ENCODE peak calls at places on chromosome 5, in five cellular contexts. One of them, this sample, is unnamed.

GRCh38 chr5:82991678-82992323 is 85.4 kb downstream of the TMEM167A start:
- DNase-seq in PC-3: peak; percentile 91
- DNase-seq in neural progenitor cell: no peak
- DNase-seq in GM23338: no peak
- DNase-seq in hepatocyte: no peak
- DNase-seq in this sample: no peak

GRCh38 chr5:132238169-132238744 is 10.6 kb upstream of the P4HA2 start:
- DNase-seq in PC-3: peak; percentile 66
- DNase-seq in neural progenitor cell: peak; percentile 70
- DNase-seq in GM23338: peak; percentile 92
- DNase-seq in hepatocyte: peak; percentile 82
- DNase-seq in this sample: peak; percentile 74

GRCh38 chr5:54673523-54674225 is 156.1 kb downstream of the SNX18 start:
- DNase-seq in PC-3: no peak
- DNase-seq in neural progenitor cell: no peak
- DNase-seq in GM23338: no peak
- DNase-seq in hepatocyte: no peak
- DNase-seq in this sample: no peak

GRCh38 chr5:75670571-75670970 is 46.7 kb downstream of the POC5 start:
- DNase-seq in PC-3: no peak
- DNase-seq in neural progenitor cell: no peak
- DNase-seq in GM23338: no peak
- DNase-seq in hepatocyte: peak; percentile 36
- DNase-seq in this sample: no peak

GRCh38 chr5:30197662-30198061 is 995.8 kb upstream of the CDH6 start:
- DNase-seq in PC-3: no peak
- DNase-seq in neural progenitor cell: no peak
- DNase-seq in GM23338: no peak
- DNase-seq in hepatocyte: no peak
- DNase-seq in this sample: no peak

GRCh38 chr5:61599370-61600140 is 267.5 kb downstream of the ZSWIM6 start:
- DNase-seq in PC-3: peak; percentile 71
- DNase-seq in neural progenitor cell: no peak
- DNase-seq in GM23338: no peak
- DNase-seq in hepatocyte: peak; percentile 47
- DNase-seq in this sample: peak; percentile 24

GRCh38 chr5:150209020-150209635 is 19.3 kb downstream of the SLC6A7 start:
- DNase-seq in PC-3: peak; percentile 77
- DNase-seq in neural progenitor cell: peak; percentile 39
- DNase-seq in GM23338: no peak
- DNase-seq in hepatocyte: no peak
- DNase-seq in this sample: peak; percentile 64

GRCh38 chr5:134511796-134512660 is 13.4 kb upstream of the JADE2 start:
- DNase-seq in PC-3: peak; percentile 53
- DNase-seq in neural progenitor cell: peak; percentile 26
- DNase-seq in GM23338: peak; percentile 87
- DNase-seq in hepatocyte: peak; percentile 83
- DNase-seq in this sample: peak; percentile 71

GRCh38 chr5:141494761-141495455 is 6.0 kb downstream of the PCDHGC5 start:
- DNase-seq in PC-3: no peak
- DNase-seq in neural progenitor cell: peak; percentile 64
- DNase-seq in GM23338: peak; percentile 62
- DNase-seq in hepatocyte: no peak
- DNase-seq in this sample: no peak
- H3K4me1 ChIP-seq in PC-3: no peaks in the 10 kb centered on the region
- H3K4me1 ChIP-seq in neural progenitor cell: peaks cover 34% of the 10 kb centered on the region
- H3K4me1 ChIP-seq in GM23338: peaks cover 39% of the 10 kb centered on the region
- H3K4me1 ChIP-seq in hepatocyte: peaks cover 19% of the 10 kb centered on the region
- H3K4me1 ChIP-seq in this sample: peaks cover 16% of the 10 kb centered on the region

GRCh38 chr5:33370135-33370472 is 70.7 kb upstream of the TARS1 start:
- DNase-seq in PC-3: peak; percentile 82
- DNase-seq in neural progenitor cell: no peak
- DNase-seq in GM23338: no peak
- DNase-seq in hepatocyte: no peak
- DNase-seq in this sample: peak; percentile 84
- TF ChIP-seq EZH2phosphoT487 in PC-3: no peak
- TF ChIP-seq EZH2phosphoT487 in neural progenitor cell: no peak
- TF ChIP-seq EZH2phosphoT487 in GM23338: no peak
- TF ChIP-seq EZH2phosphoT487 in hepatocyte: no peak
- TF ChIP-seq EZH2phosphoT487 in this sample: no peak

DNA sequence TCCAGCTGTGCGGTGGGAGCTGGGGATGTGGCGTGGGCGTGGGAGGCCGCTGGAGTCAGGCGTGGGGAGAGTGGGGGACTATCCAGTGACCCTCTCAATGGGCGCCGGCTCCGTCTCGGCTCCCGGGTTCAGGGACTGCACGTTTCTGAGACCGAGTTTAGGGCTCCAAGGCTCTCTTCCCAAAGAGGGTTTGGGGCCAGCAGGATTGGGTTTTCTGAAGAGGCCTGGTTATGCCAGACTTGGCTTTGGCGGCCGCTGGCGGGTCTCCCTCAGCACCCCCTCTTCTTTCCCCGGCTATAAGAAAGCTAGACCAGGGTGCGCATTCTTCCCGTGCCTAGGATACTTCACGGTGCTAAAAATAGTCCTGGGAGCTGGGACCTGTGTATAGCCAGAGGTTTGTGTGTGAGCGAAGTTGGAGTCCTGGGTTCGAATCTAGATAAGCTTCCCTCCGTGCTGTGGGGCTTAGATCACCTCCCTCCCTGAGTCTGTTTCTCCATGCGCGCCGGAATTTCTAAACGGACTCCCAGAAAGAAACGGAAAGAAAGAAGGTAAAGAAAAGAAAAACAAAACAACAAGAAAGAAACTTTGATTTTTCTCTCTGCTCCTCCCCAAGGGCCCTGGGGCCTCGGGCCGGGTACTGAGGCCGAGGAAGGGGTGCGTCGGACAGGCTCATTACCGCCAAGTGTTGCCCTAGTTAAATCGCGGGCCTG is 5.0 kb downstream of the HAND1 start:
- DNase-seq in PC-3: no peak
- DNase-seq in neural progenitor cell: peak; percentile 47
- DNase-seq in GM23338: peak; percentile 80
- DNase-seq in hepatocyte: no peak
- DNase-seq in this sample: no peak
- TF ChIP-seq EZH2 in PC-3: peak; percentile 56
- TF ChIP-seq EZH2 in neural progenitor cell: peak; percentile 98
- TF ChIP-seq EZH2 in GM23338: peak; percentile 97
- TF ChIP-seq EZH2 in hepatocyte: peak; percentile 90
- TF ChIP-seq EZH2 in this sample: no peak

GRCh38 chr5:74409737-74410136 is 230.8 kb downstream of the ENC1 start:
- DNase-seq in PC-3: no peak
- DNase-seq in neural progenitor cell: no peak
- DNase-seq in GM23338: no peak
- DNase-seq in hepatocyte: no peak
- DNase-seq in this sample: no peak
- H3K4me1 ChIP-seq in PC-3: peaks cover 18% of the 10 kb centered on the region
- H3K4me1 ChIP-seq in neural progenitor cell: peaks cover 26% of the 10 kb centered on the region
- H3K4me1 ChIP-seq in GM23338: peaks cover 10% of the 10 kb centered on the region
- H3K4me1 ChIP-seq in hepatocyte: peaks cover 26% of the 10 kb centered on the region
- H3K4me1 ChIP-seq in this sample: no peaks in the 10 kb centered on the region

DNA sequence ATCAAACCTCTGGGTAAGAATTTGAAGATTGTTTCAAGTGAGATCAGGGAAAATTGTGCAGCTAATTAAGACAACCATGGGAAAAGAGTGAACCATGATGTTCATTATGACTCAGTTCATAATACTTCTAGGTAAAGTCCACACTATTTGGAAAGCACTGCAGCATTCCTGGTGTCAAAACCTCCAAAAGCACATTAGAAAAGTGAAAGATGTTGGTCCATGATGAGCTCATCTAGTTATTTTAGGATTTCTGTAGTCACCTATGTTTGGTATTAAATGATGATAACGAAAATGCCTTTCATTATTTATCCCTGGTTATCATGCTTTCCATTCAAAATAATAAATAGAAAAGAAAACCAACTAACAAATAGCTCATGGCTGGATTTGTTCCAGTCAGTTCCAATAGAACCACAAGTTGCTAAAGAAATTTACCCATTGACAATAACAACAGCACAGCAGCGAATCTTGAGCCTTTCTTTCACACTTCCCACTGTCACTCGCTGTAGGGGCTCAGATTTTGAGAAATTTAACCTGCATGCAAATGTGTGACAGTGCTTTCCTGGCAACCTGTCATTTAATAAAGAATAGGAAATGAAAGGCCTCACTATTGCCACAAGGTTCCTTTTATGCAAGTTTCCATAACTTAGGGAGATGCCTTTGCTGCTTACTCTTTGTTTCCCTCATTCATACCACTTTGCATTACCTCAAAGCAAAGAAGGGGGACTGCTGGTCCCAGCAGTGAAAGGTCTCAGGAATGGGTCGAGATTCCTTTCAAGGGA is 49.3 kb downstream of the PTCD2 start:
- DNase-seq in PC-3: no peak
- DNase-seq in neural progenitor cell: no peak
- DNase-seq in GM23338: no peak
- DNase-seq in hepatocyte: no peak
- DNase-seq in this sample: peak; percentile 29
- TF ChIP-seq EZH2phosphoT487 in PC-3: no peak
- TF ChIP-seq EZH2phosphoT487 in neural progenitor cell: no peak
- TF ChIP-seq EZH2phosphoT487 in GM23338: no peak
- TF ChIP-seq EZH2phosphoT487 in hepatocyte: no peak
- TF ChIP-seq EZH2phosphoT487 in this sample: no peak

DNA sequence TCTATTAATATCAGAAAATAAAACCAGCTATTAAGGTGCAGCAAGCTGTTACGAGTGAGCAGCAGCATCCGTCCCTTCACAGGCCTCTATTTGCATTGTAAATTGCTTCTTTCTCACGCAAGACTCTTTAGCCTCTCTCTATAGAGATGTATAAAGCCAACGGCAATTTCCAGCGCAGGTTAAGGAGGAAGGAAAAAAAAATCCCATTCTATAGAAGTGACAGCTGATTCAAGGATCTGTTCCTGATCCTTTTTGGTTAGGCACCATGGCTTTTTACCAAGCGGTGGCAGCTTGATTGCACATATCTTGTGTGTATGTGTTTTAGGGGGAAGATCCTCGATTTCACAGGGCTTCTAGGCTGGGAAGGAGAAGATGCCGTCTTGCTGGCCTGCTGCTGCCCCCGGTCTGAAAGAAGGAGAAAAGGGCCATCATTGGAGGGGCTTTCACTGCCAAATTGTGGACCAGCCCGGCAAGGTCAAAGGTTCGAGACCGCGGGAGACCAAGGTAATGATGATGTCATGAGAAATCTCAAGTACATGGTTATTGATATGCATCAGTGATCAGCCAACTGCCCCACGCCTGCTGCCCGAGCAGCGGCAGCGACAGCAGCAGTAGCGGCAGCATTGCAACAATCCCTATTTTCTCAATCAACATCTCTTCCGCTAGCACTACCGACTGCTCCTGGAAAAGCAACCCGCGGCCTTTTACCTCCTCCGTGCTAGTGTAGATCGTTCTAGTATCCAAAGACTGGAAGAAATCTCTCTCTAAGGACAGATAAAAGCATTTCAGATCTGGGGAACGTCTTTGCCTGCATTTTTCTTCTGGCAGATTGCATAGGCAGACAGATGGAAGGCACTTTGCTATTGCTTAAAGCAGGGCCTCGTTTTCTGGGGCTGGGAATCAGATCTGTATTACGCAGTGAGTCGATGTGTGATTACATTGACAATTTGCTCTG is 215.5 kb downstream of the MEF2C start:
- DNase-seq in PC-3: peak; percentile 11
- DNase-seq in neural progenitor cell: peak; percentile 58
- DNase-seq in GM23338: peak; percentile 94
- DNase-seq in hepatocyte: peak; percentile 8
- DNase-seq in this sample: no peak
- TF ChIP-seq EZH2 in PC-3: no peak
- TF ChIP-seq EZH2 in neural progenitor cell: peak; percentile 71
- TF ChIP-seq EZH2 in GM23338: peak; percentile 39
- TF ChIP-seq EZH2 in hepatocyte: peak; percentile 81
- TF ChIP-seq EZH2 in this sample: peak; percentile 35

DNA sequence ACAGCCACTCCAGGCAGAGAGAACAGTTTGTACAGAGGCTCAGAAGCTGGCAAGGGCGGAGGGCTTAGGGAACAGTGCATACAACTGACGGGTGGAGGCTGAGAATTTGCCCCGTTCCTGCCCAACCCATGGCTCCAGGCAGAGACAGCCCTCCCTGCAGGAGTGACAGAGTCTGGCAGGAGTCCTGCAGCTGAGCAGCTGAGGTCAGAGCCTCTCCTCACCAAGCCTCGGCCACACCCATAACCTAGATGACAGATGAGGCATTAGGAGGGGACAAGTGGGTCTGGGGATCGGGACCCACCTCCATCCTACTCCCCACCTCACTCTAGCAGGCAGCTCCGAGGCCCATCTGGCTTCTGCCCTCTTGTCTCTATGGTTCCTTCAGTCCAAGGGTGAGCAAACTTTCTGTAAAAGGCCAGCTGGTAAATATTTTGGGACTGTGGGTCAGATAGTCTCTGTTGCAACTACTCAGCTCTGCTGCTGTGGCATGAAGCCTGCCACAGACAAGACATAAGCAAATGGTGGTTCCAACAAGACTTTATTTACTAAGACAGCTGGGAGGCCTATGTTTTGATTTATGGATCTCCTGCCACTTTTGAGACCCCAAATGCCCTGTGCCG is 83.6 kb downstream of the SH3TC2 start:
- DNase-seq in PC-3: peak; percentile 95
- DNase-seq in neural progenitor cell: no peak
- DNase-seq in GM23338: no peak
- DNase-seq in hepatocyte: no peak
- DNase-seq in this sample: peak; percentile 42
- H3K4me1 ChIP-seq in PC-3: peaks cover 64% of the 10 kb centered on the region
- H3K4me1 ChIP-seq in neural progenitor cell: peaks cover 6% of the 10 kb centered on the region
- H3K4me1 ChIP-seq in GM23338: peaks cover 10% of the 10 kb centered on the region
- H3K4me1 ChIP-seq in hepatocyte: peaks cover 5% of the 10 kb centered on the region
- H3K4me1 ChIP-seq in this sample: no peaks in the 10 kb centered on the region